ENCODE peak calls at places on chromosomes 7 and 10, in six cellular contexts. C is cardiac muscle cell, Z is MG63, W is breast epithelium, S is GM23248, T is heart left ventricle. Q is an unnamed sample.
A peak's percentile ranks its signal among the peaks of the same experiment; 100 is the strongest.

GRCh38 chr10:89518108-89518507 is 17.3 kb downstream of the SLC16A12 start:
- DNase-seq in W (no peak), S (peak; percentile 33), Z (no peak), T (peak; percentile 61), C (no peak), Q (no peak)

GRCh38 chr10:110006358-110007170 is 1.2 kb upstream of the ADD3 start:
- DNase-seq in C (peak; percentile 18), S (peak; percentile 92), T (peak; percentile 89), Z (peak; percentile 21), W (no peak), Q (peak; percentile 86)

GRCh38 chr7:129780257-129781127 is 169.0 kb downstream of the NRF1 start:
- DNase-seq in T (no peak), C (peak; percentile 47), Z (peak; percentile 88), W (peak; percentile 88), S (peak; percentile 40), Q (peak; percentile 69)

GRCh38 chr7:1858435-1859265 is 188.6 kb downstream of the ELFN1 start:
- DNase-seq in Z (no peak), C (no peak), T (peak; percentile 12), S (no peak), W (no peak), Q (no peak)

GRCh38 chr7:22866965-22867364 is 44.3 kb upstream of the TOMM7 start:
- DNase-seq in W (no peak), Z (no peak), S (peak; percentile 73), C (no peak), T (no peak), Q (no peak)

GRCh38 chr7:2919256-2919655 is 75.1 kb upstream of the GNA12 start:
- DNase-seq in C (no peak), S (no peak), T (no peak), W (no peak), Z (no peak), Q (no peak)

GRCh38 chr7:46396501-46396900 is 475.4 kb upstream of the IGFBP3 start:
- DNase-seq in Z (no peak), T (no peak), W (no peak), S (peak; percentile 67), C (no peak), Q (no peak)

GRCh38 chr7:134502463-134502862 is 24.9 kb upstream of the AKR1B10 start:
- DNase-seq in T (peak; percentile 49), W (no peak), S (peak; percentile 87), Z (peak; percentile 10), C (no peak), Q (peak; percentile 22)

GRCh38 chr7:41881313-41882130 is 178.6 kb upstream of the INHBA start:
- DNase-seq in Z (no peak), C (no peak), W (no peak), S (no peak), T (peak; percentile 36), Q (peak; percentile 39)

GRCh38 chr10:65470986-65471385 is 1454.8 kb upstream of the LRRTM3 start:
- DNase-seq in Z (no peak), T (no peak), C (no peak), S (no peak), W (no peak), Q (no peak)

GRCh38 chr10:45373783-45374450 is at the start of gene ALOX5:
- DNase-seq in T (peak; percentile 73), C (peak; percentile 76), W (peak; percentile 64), Z (peak; percentile 44), S (peak; percentile 10), Q (no peak)

GRCh38 chr10:1054684-1055083 is 1.5 kb upstream of the WDR37 start:
- DNase-seq in C (no peak), T (no peak), Z (no peak), W (no peak), S (peak; percentile 61), Q (no peak)

GRCh38 chr7:97844036-97844435 is 28.2 kb downstream of the ASNS start:
- DNase-seq in W (no peak), S (peak; percentile 42), C (no peak), T (no peak), Z (no peak), Q (no peak)

GRCh38 chr10:130655313-130656186 is 519.4 kb downstream of the GLRX3 start:
- DNase-seq in T (no peak), S (no peak), W (no peak), C (no peak), Z (no peak), Q (no peak)

GRCh38 chr7:102992820-102993531 is 80.2 kb downstream of the LRRC17 start:
- DNase-seq in W (no peak), S (peak; percentile 57), Z (no peak), T (no peak), C (no peak), Q (no peak)

GRCh38 chr7:69775231-69775771 is 177.0 kb downstream of the AUTS2 start:
- DNase-seq in S (peak; percentile 76), T (peak; percentile 64), C (no peak), Z (peak; percentile 19), W (no peak), Q (no peak)

GRCh38 chr10:96125142-96125515 is 5.0 kb upstream of the ZNF518A start:
- DNase-seq in W (no peak), T (no peak), Z (no peak), S (no peak), C (no peak), Q (no peak)

GRCh38 chr10:100357073-100357858 is 10.2 kb downstream of the SCD start:
- DNase-seq in Z (no peak), C (no peak), S (no peak), W (no peak), T (no peak), Q (no peak)

GRCh38 chr7:138798836-138799235 is 840 bp upstream of the ATP6V0A4 start:
- DNase-seq in Z (no peak), W (no peak), C (no peak), T (no peak), S (no peak), Q (no peak)

GRCh38 chr10:132820056-132820455 is 34.1 kb upstream of the NKX6-2 start:
- DNase-seq in C (no peak), S (no peak), Z (no peak), W (no peak), T (no peak), Q (no peak)

GRCh38 chr7:31950101-31950755 is 120.0 kb downstream of the PDE1C start:
- DNase-seq in Z (no peak), C (no peak), S (peak; percentile 69), T (no peak), W (no peak), Q (no peak)

GRCh38 chr7:100038326-100038725 is 11.2 kb upstream of the ZSCAN21 start:
- DNase-seq in C (no peak), Z (no peak), T (no peak), W (no peak), S (no peak), Q (no peak)

GRCh38 chr7:100033526-100033925 is 16.0 kb upstream of the ZSCAN21 start:
- DNase-seq in Z (no peak), W (no peak), S (no peak), T (no peak), C (no peak), Q (no peak)

GRCh38 chr7:100034871-100035510 is 14.6 kb upstream of the ZSCAN21 start:
- DNase-seq in S (peak; percentile 78), T (no peak), C (no peak), Z (peak; percentile 28), W (no peak), Q (no peak)

GRCh38 chr7:100040575-100040974 is 9.0 kb upstream of the ZSCAN21 start:
- DNase-seq in T (no peak), C (no peak), W (no peak), S (no peak), Z (no peak), Q (no peak)

GRCh38 chr7:100035865-100036264 is 13.7 kb upstream of the ZSCAN21 start:
- DNase-seq in T (no peak), C (no peak), Z (no peak), S (peak; percentile 18), W (no peak), Q (no peak)
- H3K36me3 ChIP-seq in T (peaks cover 74% of the 10 kb centered on the region), C (peaks cover 53% of the 10 kb centered on the region), Z (peaks cover 35% of the 10 kb centered on the region), S (peaks cover 42% of the 10 kb centered on the region), W (peaks cover 7% of the 10 kb centered on the region), Q (peaks cover 47% of the 10 kb centered on the region)

GRCh38 chr7:16205481-16205880 is 215.9 kb downstream of the CRPPA start:
- DNase-seq in T (no peak), S (no peak), W (no peak), Z (no peak), C (no peak), Q (no peak)
- H3K4me3 ChIP-seq in T (no peak overlapping the region), S (no peak overlapping the region), W (no peak overlapping the region), Z (no peak overlapping the region), C (no peak overlapping the region), Q (no peak overlapping the region)

GRCh38 chr10:3348561-3348960 is 176.0 kb upstream of the PITRM1 start:
- DNase-seq in S (no peak), W (no peak), T (no peak), Z (no peak), C (no peak), Q (no peak)
- H3K36me3 ChIP-seq in S (no peaks in the 10 kb centered on the region), W (no peaks in the 10 kb centered on the region), T (no peaks in the 10 kb centered on the region), Z (no peaks in the 10 kb centered on the region), C (no peaks in the 10 kb centered on the region), Q (no peaks in the 10 kb centered on the region)

GRCh38 chr10:43267811-43268210 is 946 bp upstream of the RASGEF1A start:
- DNase-seq in C (no peak), S (no peak), W (no peak), Z (no peak), T (no peak), Q (no peak)

GRCh38 chr10:43264324-43264986 is 2.4 kb downstream of the RASGEF1A start:
- DNase-seq in S (no peak), Z (no peak), C (no peak), W (no peak), T (no peak), Q (no peak)

GRCh38 chr10:43264987-43265798 is 1.7 kb downstream of the RASGEF1A start:
- DNase-seq in Z (no peak), T (no peak), W (no peak), C (no peak), S (no peak), Q (no peak)

GRCh38 chr10:43263551-43264323 is 3.1 kb downstream of the RASGEF1A start:
- DNase-seq in C (no peak), S (peak; percentile 23), Z (no peak), T (no peak), W (no peak), Q (no peak)

GRCh38 chr10:43265799-43266721 is 805 bp downstream of the RASGEF1A start:
- DNase-seq in S (peak; percentile 11), T (no peak), Z (no peak), W (peak; percentile 72), C (peak; percentile 50), Q (no peak)
- H3K4me3 ChIP-seq in S (no peak overlapping the region), T (peak overlapping the region; percentile 14), Z (no peak overlapping the region), W (peak overlapping the region; percentile 57), C (no peak overlapping the region), Q (peak overlapping the region; percentile 44)

DNA sequence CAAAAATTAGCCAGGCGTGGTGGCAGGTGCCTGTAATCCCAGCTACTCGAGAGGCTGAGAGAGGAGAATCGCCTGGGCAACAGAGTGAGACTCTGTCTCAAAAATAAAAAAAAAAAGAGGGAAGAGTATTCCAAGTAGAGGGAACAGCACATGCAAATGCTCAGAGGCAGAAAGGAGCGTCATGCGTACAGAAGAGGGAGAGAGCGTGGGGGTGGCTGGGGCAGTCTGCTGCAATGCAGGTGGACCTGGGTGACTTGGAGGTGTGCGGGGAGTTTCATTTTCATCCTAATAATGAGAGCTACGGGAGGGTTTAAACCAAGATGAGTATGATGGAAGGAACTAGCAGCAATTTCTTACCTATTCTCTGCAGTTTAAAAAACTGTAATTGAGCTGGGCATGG is 28.8 kb downstream of the CLIP2 start:
- DNase-seq in T (no peak), W (no peak), C (no peak), Z (no peak), S (no peak), Q (no peak)
- H3K36me3 ChIP-seq in T (no peaks in the 10 kb centered on the region), W (no peaks in the 10 kb centered on the region), C (no peaks in the 10 kb centered on the region), Z (no peaks in the 10 kb centered on the region), S (no peaks in the 10 kb centered on the region), Q (peaks cover 23% of the 10 kb centered on the region)